ENCODE peak calls at places on chromosomes 5 and 9, in four cellular contexts. E is IMR-90, Q is GM12878, X is H1. C is an unnamed sample.

GRCh38 chr5:88813805-88814584 is 69.0 kb downstream of the MEF2C start:
- DNase-seq in E (no peak), Q (no peak), X (no peak), C (peak; percentile 38)

GRCh38 chr9:131732061-131732526 is 7.8 kb downstream of the RAPGEF1 start:
- DNase-seq in E (peak; percentile 78), Q (no peak), X (no peak), C (no peak)

GRCh38 chr5:154819546-154819945 is 30.9 kb downstream of the FAXDC2 start:
- DNase-seq in E (no peak), Q (no peak), X (no peak), C (no peak)

GRCh38 chr9:136808075-136808780 is 480 bp downstream of the RABL6 start:
- DNase-seq in E (no peak), Q (no peak), X (peak; percentile 64), C (peak; percentile 57)

GRCh38 chr9:120610975-120611689 is 31.2 kb upstream of the CDK5RAP2 start:
- DNase-seq in E (no peak), Q (no peak), X (no peak), C (peak; percentile 33)

GRCh38 chr9:81787747-81788632 is 98.6 kb upstream of the TLE1 start:
- DNase-seq in E (peak; percentile 87), Q (no peak), X (no peak), C (no peak)

GRCh38 chr5:96017951-96018350 is 56.3 kb upstream of the ELL2 start:
- DNase-seq in E (peak; percentile 98), Q (no peak), X (no peak), C (no peak)

GRCh38 chr5:74396913-74397606 is 243.5 kb downstream of the ENC1 start:
- DNase-seq in E (no peak), Q (no peak), X (no peak), C (no peak)

GRCh38 chr9:136133191-136133958 is 14.7 kb upstream of the TMEM250 start:
- DNase-seq in E (no peak), Q (no peak), X (peak; percentile 80), C (peak; percentile 95)

GRCh38 chr5:27494845-27495244 is 456.5 kb upstream of the CDH9 start:
- DNase-seq in E (no peak), Q (no peak), X (no peak), C (no peak)

GRCh38 chr5:89213584-89213983 is 330.6 kb upstream of the MEF2C start:
- DNase-seq in E (peak; percentile 60), Q (no peak), X (no peak), C (no peak)

GRCh38 chr5:92222449-92222848 is 839.3 kb upstream of the ARRDC3 start:
- DNase-seq in E (peak; percentile 1), Q (no peak), X (no peak), C (no peak)

GRCh38 chr9:98289811-98290210 is 34.4 kb upstream of the TBC1D2 start:
- DNase-seq in E (no peak), Q (no peak), X (no peak), C (no peak)

GRCh38 chr5:138716456-138716924 is 36.7 kb upstream of the CTNNA1 start:
- DNase-seq in E (peak; percentile 12), Q (no peak), X (peak; percentile 52), C (no peak)

GRCh38 chr9:87322840-87323635 is 174.6 kb upstream of the DAPK1 start:
- DNase-seq in E (peak; percentile 32), Q (no peak), X (no peak), C (no peak)

GRCh38 chr5:141382469-141383294 is at the start of gene PCDHGA7:
- DNase-seq in E (peak; percentile 57), Q (no peak), X (no peak), C (no peak)

GRCh38 chr9:126604059-126604685 is 9.6 kb upstream of the LMX1B start:
- DNase-seq in E (no peak), Q (no peak), X (no peak), C (no peak)

GRCh38 chr9:86424246-86424891 is 70.2 kb upstream of the TUT7 start:
- DNase-seq in E (peak; percentile 53), Q (no peak), X (no peak), C (no peak)

GRCh38 chr5:73964352-73964751 is 338.4 kb downstream of the ARHGEF28 start:
- DNase-seq in E (no peak), Q (no peak), X (no peak), C (no peak)

GRCh38 chr5:65760504-65761275 is 38.7 kb downstream of the NLN start:
- DNase-seq in E (peak; percentile 13), Q (peak; percentile 8), X (no peak), C (no peak)

GRCh38 chr9:112860466-112860865 is 30.2 kb downstream of the SLC46A2 start:
- DNase-seq in E (no peak), Q (no peak), X (no peak), C (no peak)

GRCh38 chr9:71765693-71766092 is 2.6 kb downstream of the CEMIP2 start:
- DNase-seq in E (peak; percentile 72), Q (no peak), X (no peak), C (no peak)

GRCh38 chr5:158302029-158302428 is 443.1 kb upstream of the CLINT1 start:
- DNase-seq in E (no peak), Q (no peak), X (no peak), C (no peak)

GRCh38 chr5:158301186-158301585 is 442.2 kb upstream of the CLINT1 start:
- DNase-seq in E (no peak), Q (no peak), X (no peak), C (no peak)

GRCh38 chr5:158303883-158304282 is 444.9 kb upstream of the CLINT1 start:
- DNase-seq in E (no peak), Q (no peak), X (no peak), C (no peak)

GRCh38 chr5:158303261-158303660 is 444.3 kb upstream of the CLINT1 start:
- DNase-seq in E (no peak), Q (no peak), X (no peak), C (no peak)
- H3K4me2 ChIP-seq in E (no peak overlapping the region), Q (no peak overlapping the region), X (no peak overlapping the region), C (no peak overlapping the region)

GRCh38 chr9:95215368-95215898 is 102.1 kb downstream of the FANCC start:
- DNase-seq in E (no peak), Q (no peak), X (no peak), C (no peak)
- TF ChIP-seq CHD1 in E (no peak), Q (no peak), X (no peak), C (no peak)

GRCh38 chr9:89526667-89527066 is 28.8 kb upstream of the SEMA4D start:
- DNase-seq in E (no peak), Q (no peak), X (no peak), C (no peak)
- H3K4me2 ChIP-seq in E (no peak overlapping the region), Q (no peak overlapping the region), X (no peak overlapping the region), C (no peak overlapping the region)

DNA sequence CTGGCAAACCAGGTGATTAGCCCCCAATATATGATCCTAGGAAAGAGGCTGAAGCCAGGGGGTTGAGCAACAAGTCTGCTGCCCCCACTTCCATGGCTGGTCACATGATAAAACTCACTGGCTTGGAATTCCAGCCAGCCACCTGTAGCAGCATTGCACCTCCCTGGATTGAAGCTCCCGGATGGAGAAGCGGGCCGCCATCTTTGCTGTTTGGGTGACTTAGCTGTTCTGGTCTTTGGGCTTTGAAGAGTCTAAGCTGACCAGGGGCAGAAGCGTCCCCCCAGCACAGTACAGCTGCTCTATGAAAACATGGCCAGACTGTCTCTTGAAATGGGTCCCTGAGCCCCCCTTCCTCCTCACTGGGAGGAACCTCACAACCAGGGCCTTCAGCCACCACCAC is 610.2 kb downstream of the ANXA1 start:
- DNase-seq in E (no peak), Q (no peak), X (no peak), C (no peak)
- TF ChIP-seq CHD1 in E (no peak), Q (no peak), X (no peak), C (no peak)

DNA sequence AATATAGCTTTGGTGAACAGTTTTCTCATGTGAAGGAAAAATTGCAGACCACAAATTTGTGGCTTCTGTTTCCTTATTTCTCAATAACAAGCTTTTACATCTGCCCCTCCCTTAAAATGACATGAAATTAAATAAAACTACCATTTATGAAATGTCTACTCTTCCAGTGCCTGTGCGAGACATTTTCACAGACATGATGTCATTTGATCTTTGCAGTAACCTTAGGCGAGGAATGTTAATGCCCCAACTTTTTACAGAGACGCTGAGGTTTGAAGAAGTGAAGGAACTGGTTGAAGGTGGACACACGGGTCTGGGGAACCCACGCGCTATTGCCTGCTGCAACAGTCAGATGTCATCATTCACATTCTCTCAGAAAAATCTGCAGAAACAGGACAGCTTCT is 61.5 kb downstream of the OSTF1 start:
- DNase-seq in E (no peak), Q (no peak), X (no peak), C (no peak)
- H3K4me2 ChIP-seq in E (no peak overlapping the region), Q (no peak overlapping the region), X (no peak overlapping the region), C (no peak overlapping the region)

GRCh38 chr9:114396558-114397218 is 8.9 kb upstream of the AKNA start:
- DNase-seq in E (peak; percentile 86), Q (no peak), X (no peak), C (no peak)
- TF ChIP-seq CHD1 in E (no peak), Q (no peak), X (no peak), C (no peak)

DNA sequence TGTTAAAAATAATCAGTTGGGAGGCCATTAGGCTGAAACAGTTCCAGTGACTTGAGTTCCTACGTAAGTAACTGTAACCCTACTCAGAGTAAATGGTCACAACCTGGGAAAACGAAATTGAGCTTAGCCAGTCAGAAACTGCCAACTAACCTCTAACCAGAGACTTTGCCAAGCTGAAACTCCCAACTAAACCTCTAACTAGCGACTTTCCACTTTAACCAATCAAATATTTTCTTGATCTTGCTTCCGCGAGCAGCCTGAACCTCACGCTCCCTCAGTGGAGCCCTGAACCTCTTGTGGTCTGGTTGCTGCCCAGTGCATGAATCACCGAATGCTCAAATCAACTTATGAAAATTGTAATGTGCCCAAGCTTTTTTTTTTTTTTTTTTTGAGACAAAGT is 156.2 kb downstream of the MED10 start:
- DNase-seq in E (no peak), Q (peak; percentile 69), X (no peak), C (no peak)
- H3K4me2 ChIP-seq in E (no peak overlapping the region), Q (no peak overlapping the region), X (no peak overlapping the region), C (no peak overlapping the region)

DNA sequence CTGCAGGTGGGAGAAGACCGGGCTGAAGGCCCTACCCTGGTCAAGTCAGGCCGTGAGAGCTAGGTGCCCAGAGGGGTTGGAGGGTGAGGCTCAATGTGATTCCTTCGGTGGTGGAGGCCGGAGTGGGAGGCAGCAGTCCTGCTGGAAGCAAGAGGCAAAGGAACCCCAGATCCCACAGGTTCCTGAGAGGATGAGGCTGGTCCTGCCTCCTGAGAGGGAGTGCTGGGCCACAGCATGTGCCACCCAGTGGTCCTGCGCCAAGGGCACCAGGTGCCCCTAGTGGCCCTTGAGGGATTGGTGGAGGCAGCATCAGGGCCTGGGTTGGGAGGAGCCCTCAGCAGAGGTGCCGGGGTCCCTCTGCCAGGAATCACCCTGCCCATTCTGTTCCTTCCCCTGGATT is 59.1 kb downstream of the BARX1 start:
- DNase-seq in E (no peak), Q (no peak), X (peak; percentile 35), C (no peak)
- TF ChIP-seq CHD1 in E (no peak), Q (no peak), X (no peak), C (no peak)

GRCh38 chr9:124349675-124350484 is 65.4 kb downstream of the PSMB7 start:
- DNase-seq in E (no peak), Q (no peak), X (no peak), C (no peak)
- H3K4me2 ChIP-seq in E (no peak overlapping the region), Q (no peak overlapping the region), X (no peak overlapping the region), C (no peak overlapping the region)

C was measured in K562.